ENCODE peak calls at places on chromosomes 12 and 14, in six cellular contexts. X is MCF 10A, I is body of pancreas, R is A549, Q is WTC11, S is epithelial cell of proximal tubule. C is an unnamed sample.

GRCh38 chr14:27995688-27996087 is 770.9 kb upstream of the FOXG1 start:
- DNase-seq in X (peak), I (no peak), R (no peak), Q (no peak), S (no peak), C (no peak)

GRCh38 chr12:3533703-3534386 is 42.8 kb downstream of the PRMT8 start:
- DNase-seq in X (peak), I (peak), R (no peak), Q (no peak), S (no peak), C (no peak)

GRCh38 chr12:25756974-25757665 is 201.4 kb upstream of the RASSF8 start:
- DNase-seq in X (no peak), I (peak), R (no peak), Q (no peak), S (no peak), C (no peak)

GRCh38 chr14:64899958-64900357 is 14.3 kb upstream of the CHURC1 start:
- DNase-seq in X (no peak), I (no peak), R (no peak), Q (no peak), S (no peak), C (no peak)

GRCh38 chr14:30808576-30808975 is 65.8 kb upstream of the COCH start:
- DNase-seq in X (no peak), I (no peak), R (no peak), Q (no peak), S (peak), C (peak)

GRCh38 chr12:57069522-57069921 is 9.1 kb downstream of the NEMP1 start:
- DNase-seq in X (peak), I (peak), R (peak), Q (peak), S (peak), C (peak)

GRCh38 chr12:50520808-50521207 is 16.0 kb downstream of the DIP2B start:
- DNase-seq in X (no peak), I (no peak), R (no peak), Q (no peak), S (no peak), C (no peak)

GRCh38 chr12:125188912-125189881 is 124.0 kb downstream of the AACS start:
- DNase-seq in X (no peak), I (no peak), R (no peak), Q (no peak), S (no peak), C (no peak)

GRCh38 chr14:79395061-79395460 is 816.2 kb downstream of the DIO2 start:
- DNase-seq in X (no peak), I (no peak), R (no peak), Q (no peak), S (no peak), C (no peak)

GRCh38 chr12:57166971-57167371 is 19.6 kb upstream of the LRP1-AS start:
- DNase-seq in X (peak), I (no peak), R (peak), Q (no peak), S (peak), C (peak)

GRCh38 chr12:53543539-53543938 is 36.3 kb upstream of the NPFF start:
- DNase-seq in X (peak), I (peak), R (peak), Q (peak), S (no peak), C (peak)

GRCh38 chr12:114399664-114400211 is 6.2 kb downstream of the TBX5 start:
- DNase-seq in X (no peak), I (peak), R (no peak), Q (peak), S (no peak), C (no peak)

GRCh38 chr14:76947078-76947837 is 81.2 kb downstream of the IRF2BPL start:
- DNase-seq in X (peak), I (peak), R (peak), Q (peak), S (peak), C (peak)

GRCh38 chr12:4910502-4911315 is 1.0 kb downstream of the KCNA1 start:
- DNase-seq in X (no peak), I (no peak), R (no peak), Q (peak), S (no peak), C (no peak)

GRCh38 chr12:82109243-82109642 is 248.9 kb downstream of the CCDC59 start:
- DNase-seq in X (no peak), I (no peak), R (no peak), Q (no peak), S (no peak), C (no peak)

GRCh38 chr12:24705741-24706358 is 243.1 kb downstream of the BCAT1 start:
- DNase-seq in X (no peak), I (no peak), R (no peak), Q (no peak), S (no peak), C (no peak)

GRCh38 chr12:11710906-11711305 is 61.4 kb downstream of the ETV6 start:
- DNase-seq in X (no peak), I (no peak), R (no peak), Q (no peak), S (no peak), C (no peak)

GRCh38 chr14:37584211-37585100 is 10.6 kb downstream of the FOXA1 start:
- DNase-seq in X (no peak), I (no peak), R (no peak), Q (peak), S (no peak), C (no peak)

GRCh38 chr14:101313268-101313667 is 248.0 kb upstream of the DIO3 start:
- DNase-seq in X (no peak), I (no peak), R (no peak), Q (peak), S (no peak), C (no peak)

GRCh38 chr12:54595471-54595870 is 7.0 kb upstream of the PPP1R1A start:
- DNase-seq in X (no peak), I (no peak), R (no peak), Q (no peak), S (no peak), C (no peak)

GRCh38 chr12:114835031-114835430 is 151.1 kb upstream of the TBX3 start:
- DNase-seq in X (peak), I (no peak), R (no peak), Q (no peak), S (no peak), C (peak)

GRCh38 chr14:94544726-94545125 is 16.5 kb upstream of the SERPINA4 start:
- DNase-seq in X (no peak), I (no peak), R (no peak), Q (no peak), S (no peak), C (no peak)

GRCh38 chr14:51458563-51458955 is 193.2 kb upstream of the FRMD6 start:
- DNase-seq in X (peak), I (no peak), R (no peak), Q (no peak), S (no peak), C (peak)

GRCh38 chr14:30256627-30257026 is 302.3 kb upstream of the G2E3 start:
- DNase-seq in X (no peak), I (no peak), R (no peak), Q (no peak), S (no peak), C (no peak)

GRCh38 chr12:71139153-71139735 is 18.6 kb downstream of the TSPAN8 start:
- DNase-seq in X (no peak), I (no peak), R (no peak), Q (no peak), S (no peak), C (no peak)

GRCh38 chr12:63206494-63206893 is 55.5 kb upstream of the AVPR1A start:
- DNase-seq in X (no peak), I (no peak), R (no peak), Q (no peak), S (no peak), C (no peak)

GRCh38 chr14:99733551-99734405 is 49.7 kb downstream of the CYP46A1 start:
- DNase-seq in X (no peak), I (peak), R (no peak), Q (peak), S (no peak), C (no peak)

GRCh38 chr12:57621497-57622292 is 10.5 kb downstream of the ARHGEF25 start:
- DNase-seq in X (peak), I (peak), R (peak), Q (peak), S (no peak), C (no peak)

GRCh38 chr14:64324461-64325255 is 30.5 kb upstream of the ESR2 start:
- DNase-seq in X (peak), I (no peak), R (no peak), Q (no peak), S (no peak), C (peak)

DNA sequence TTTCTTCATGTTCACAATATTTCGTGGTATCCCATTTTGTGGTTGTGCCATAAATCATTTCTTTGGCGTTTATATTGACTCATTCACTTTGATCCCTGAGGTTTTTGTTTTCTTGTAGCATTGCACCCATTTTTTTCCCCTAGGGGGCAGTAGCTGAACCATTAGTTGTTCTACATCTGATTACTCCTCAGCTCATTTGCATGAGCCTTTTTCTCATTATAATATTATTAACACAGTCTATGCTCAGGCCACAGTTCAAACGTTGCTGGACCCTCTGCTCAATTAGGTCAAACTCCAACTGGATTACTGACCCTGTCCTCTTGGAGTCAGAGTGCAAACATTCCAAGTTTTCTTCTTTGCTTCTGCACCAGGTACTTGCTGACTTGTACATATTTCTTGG is 475.4 kb upstream of the SEL1L start:
- DNase-seq in X (peak), I (no peak), R (no peak), Q (no peak), S (no peak), C (no peak)
- TF ChIP-seq CTCF in X (peak), I (no peak), R (no peak), Q (peak), S (peak), C (no peak)

GRCh38 chr12:86376052-86376451 is 119.9 kb upstream of the MGAT4C start:
- DNase-seq in X (no peak), I (no peak), R (no peak), Q (peak), S (no peak), C (no peak)
- TF ChIP-seq CTCF in X (no peak), I (no peak), R (no peak), Q (no peak), S (no peak), C (no peak)

GRCh38 chr14:83940253-83940652 is 1589.7 kb upstream of the FLRT2 start:
- DNase-seq in X (peak), I (peak), R (no peak), Q (no peak), S (no peak), C (no peak)
- TF ChIP-seq CTCF in X (no peak), I (peak), R (no peak), Q (no peak), S (no peak), C (no peak)

GRCh38 chr12:6093764-6094163 is 30.7 kb downstream of the VWF start:
- DNase-seq in X (peak), I (no peak), R (no peak), Q (no peak), S (no peak), C (no peak)

GRCh38 chr12:6096527-6096926 is 27.9 kb downstream of the VWF start:
- DNase-seq in X (peak), I (no peak), R (no peak), Q (no peak), S (no peak), C (no peak)

GRCh38 chr12:6095269-6095668 is 29.2 kb downstream of the VWF start:
- DNase-seq in X (no peak), I (no peak), R (no peak), Q (no peak), S (no peak), C (no peak)

GRCh38 chr12:6092784-6093722 is 31.4 kb downstream of the VWF start:
- DNase-seq in X (peak), I (no peak), R (peak), Q (no peak), S (peak), C (peak)

DNA sequence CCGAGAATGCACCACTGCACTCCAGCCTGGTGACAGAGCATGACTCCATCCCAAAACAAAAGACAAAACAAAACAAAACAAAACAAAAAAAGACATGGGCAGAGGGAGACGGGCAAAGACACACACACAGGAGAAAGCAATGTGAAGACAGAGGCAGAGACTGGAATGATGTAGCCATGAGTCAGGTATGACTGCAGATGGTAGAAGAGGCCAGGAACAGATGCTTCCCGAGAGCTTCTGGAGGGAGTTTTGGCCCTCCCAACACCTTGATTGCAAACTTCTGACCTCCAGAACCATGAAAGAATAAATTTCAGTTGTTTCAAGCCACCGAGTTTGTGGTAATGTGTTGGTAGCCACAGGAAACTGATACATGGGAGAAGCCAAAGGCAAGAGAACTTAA is 27.1 kb downstream of the VWF start:
- DNase-seq in X (peak), I (no peak), R (no peak), Q (no peak), S (no peak), C (peak)
- TF ChIP-seq CTCF in X (no peak), I (no peak), R (no peak), Q (no peak), S (no peak), C (no peak)

GRCh38 chr14:22339277-22339676 is 249.7 kb downstream of the DAD1 start:
- DNase-seq in X (no peak), I (peak), R (no peak), Q (no peak), S (no peak), C (peak)

GRCh38 chr14:22336031-22336430 is 253.0 kb downstream of the DAD1 start:
- DNase-seq in X (no peak), I (no peak), R (no peak), Q (no peak), S (no peak), C (no peak)

GRCh38 chr14:22338381-22338780 is 250.6 kb downstream of the DAD1 start:
- DNase-seq in X (no peak), I (no peak), R (no peak), Q (no peak), S (no peak), C (no peak)

GRCh38 chr14:22334627-22335026 is 254.4 kb downstream of the DAD1 start:
- DNase-seq in X (no peak), I (no peak), R (peak), Q (no peak), S (no peak), C (no peak)

DNA sequence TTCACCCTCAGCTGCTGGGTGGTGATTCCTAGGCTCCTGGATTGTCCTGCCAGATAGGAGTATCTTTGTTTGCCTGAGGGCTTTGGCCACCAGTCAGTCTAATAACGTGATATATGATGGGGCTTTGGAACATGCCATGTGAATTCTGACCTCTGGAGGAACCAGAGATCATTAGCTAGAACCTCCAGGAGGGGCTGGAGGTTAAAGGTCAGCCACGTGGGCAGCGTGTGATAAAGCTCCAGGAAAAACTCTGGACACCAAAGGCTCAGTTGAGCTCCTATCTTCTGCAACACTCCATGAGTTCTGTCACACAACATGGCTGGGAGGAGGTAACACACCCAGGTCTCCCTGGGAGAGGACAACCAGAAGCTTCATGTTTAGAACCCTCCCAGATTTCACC is 251.1 kb downstream of the DAD1 start:
- DNase-seq in X (no peak), I (no peak), R (no peak), Q (no peak), S (no peak), C (no peak)
- TF ChIP-seq CTCF in X (no peak), I (no peak), R (no peak), Q (no peak), S (no peak), C (no peak)

GRCh38 chr12:100128509-100128908 is 14.2 kb downstream of the BLTP3B start:
- DNase-seq in X (peak), I (peak), R (peak), Q (peak), S (no peak), C (peak)
- TF ChIP-seq CTCF in X (peak), I (no peak), R (peak), Q (no peak), S (peak), C (peak)

C was measured in astrocyte of the spinal cord.